ENCODE peak calls at places on chromosomes 1 and 21, in five cellular contexts. One of them, this sample, is unnamed.

GRCh38 chr21:25956993-25957714 is 213.4 kb downstream of the APP start:
- DNase-seq in epithelial cell of esophagus: peak; percentile 80
- DNase-seq in MM.1S: no peak
- DNase-seq in small intestine: no peak
- DNase-seq in T-helper 1 cell: no peak
- DNase-seq in this sample: no peak

GRCh38 chr1:82778612-82779011 is 977.9 kb downstream of the ADGRL2 start:
- DNase-seq in epithelial cell of esophagus: peak; percentile 43
- DNase-seq in MM.1S: no peak
- DNase-seq in small intestine: no peak
- DNase-seq in T-helper 1 cell: no peak
- DNase-seq in this sample: no peak

GRCh38 chr1:229756666-229757065 is 130.6 kb downstream of the URB2 start:
- DNase-seq in epithelial cell of esophagus: peak; percentile 58
- DNase-seq in MM.1S: peak; percentile 12
- DNase-seq in small intestine: no peak
- DNase-seq in T-helper 1 cell: no peak
- DNase-seq in this sample: no peak

GRCh38 chr1:162284206-162284955 is 92.3 kb downstream of the SPATA46 start:
- DNase-seq in epithelial cell of esophagus: no peak
- DNase-seq in MM.1S: peak; percentile 48
- DNase-seq in small intestine: peak; percentile 51
- DNase-seq in T-helper 1 cell: no peak
- DNase-seq in this sample: no peak

GRCh38 chr21:16460936-16461335 is 731.2 kb downstream of the USP25 start:
- DNase-seq in epithelial cell of esophagus: no peak
- DNase-seq in MM.1S: no peak
- DNase-seq in small intestine: no peak
- DNase-seq in T-helper 1 cell: no peak
- DNase-seq in this sample: no peak

GRCh38 chr1:202844935-202845334 is 34.2 kb downstream of the PCAT6 start:
- DNase-seq in epithelial cell of esophagus: no peak
- DNase-seq in MM.1S: no peak
- DNase-seq in small intestine: no peak
- DNase-seq in T-helper 1 cell: no peak
- DNase-seq in this sample: no peak

GRCh38 chr1:243346016-243346415 is 90.2 kb downstream of the SDCCAG8 start:
- DNase-seq in epithelial cell of esophagus: no peak
- DNase-seq in MM.1S: no peak
- DNase-seq in small intestine: no peak
- DNase-seq in T-helper 1 cell: no peak
- DNase-seq in this sample: no peak

GRCh38 chr1:183186820-183187219 is 756 bp downstream of the LAMC2 start:
- DNase-seq in epithelial cell of esophagus: no peak
- DNase-seq in MM.1S: no peak
- DNase-seq in small intestine: peak; percentile 59
- DNase-seq in T-helper 1 cell: no peak
- DNase-seq in this sample: no peak

GRCh38 chr21:44952116-44952928 is 12.5 kb downstream of the SLX9 start:
- DNase-seq in epithelial cell of esophagus: no peak
- DNase-seq in MM.1S: no peak
- DNase-seq in small intestine: no peak
- DNase-seq in T-helper 1 cell: no peak
- DNase-seq in this sample: no peak

GRCh38 chr1:54151013-54151412 is 1.8 kb downstream of the CDCP2 start:
- DNase-seq in epithelial cell of esophagus: no peak
- DNase-seq in MM.1S: no peak
- DNase-seq in small intestine: no peak
- DNase-seq in T-helper 1 cell: no peak
- DNase-seq in this sample: no peak

GRCh38 chr1:219155140-219155539 is 18.5 kb upstream of the LYPLAL1 start:
- DNase-seq in epithelial cell of esophagus: no peak
- DNase-seq in MM.1S: no peak
- DNase-seq in small intestine: no peak
- DNase-seq in T-helper 1 cell: no peak
- DNase-seq in this sample: no peak

GRCh38 chr1:56773341-56774066 is 45.7 kb downstream of the FYB2 start:
- DNase-seq in epithelial cell of esophagus: peak; percentile 28
- DNase-seq in MM.1S: no peak
- DNase-seq in small intestine: no peak
- DNase-seq in T-helper 1 cell: no peak
- DNase-seq in this sample: no peak

GRCh38 chr1:201808633-201808990 is 20.3 kb upstream of the IPO9 start:
- DNase-seq in epithelial cell of esophagus: no peak
- DNase-seq in MM.1S: no peak
- DNase-seq in small intestine: no peak
- DNase-seq in T-helper 1 cell: no peak
- DNase-seq in this sample: no peak

GRCh38 chr1:220952941-220953340 is 73.7 kb downstream of the HLX start:
- DNase-seq in epithelial cell of esophagus: no peak
- DNase-seq in MM.1S: no peak
- DNase-seq in small intestine: no peak
- DNase-seq in T-helper 1 cell: no peak
- DNase-seq in this sample: no peak

GRCh38 chr21:43574741-43575465 is 84.4 kb downstream of the HSF2BP start:
- DNase-seq in epithelial cell of esophagus: no peak
- DNase-seq in MM.1S: no peak
- DNase-seq in small intestine: no peak
- DNase-seq in T-helper 1 cell: no peak
- DNase-seq in this sample: no peak

GRCh38 chr1:200905411-200906052 is 10.8 kb downstream of the INAVA start:
- DNase-seq in epithelial cell of esophagus: peak; percentile 90
- DNase-seq in MM.1S: peak; percentile 20
- DNase-seq in small intestine: peak; percentile 71
- DNase-seq in T-helper 1 cell: no peak
- DNase-seq in this sample: no peak

GRCh38 chr1:164735315-164736052 is 176.5 kb downstream of the PBX1 start:
- DNase-seq in epithelial cell of esophagus: peak; percentile 67
- DNase-seq in MM.1S: no peak
- DNase-seq in small intestine: peak; percentile 57
- DNase-seq in T-helper 1 cell: no peak
- DNase-seq in this sample: no peak

GRCh38 chr1:40362699-40363098 is 10.8 kb upstream of the SMAP2 start:
- DNase-seq in epithelial cell of esophagus: peak; percentile 29
- DNase-seq in MM.1S: no peak
- DNase-seq in small intestine: no peak
- DNase-seq in T-helper 1 cell: no peak
- DNase-seq in this sample: no peak

GRCh38 chr1:91406773-91407389 is 2.2 kb upstream of the HFM1 start:
- DNase-seq in epithelial cell of esophagus: peak; percentile 25
- DNase-seq in MM.1S: no peak
- DNase-seq in small intestine: no peak
- DNase-seq in T-helper 1 cell: no peak
- DNase-seq in this sample: no peak

GRCh38 chr1:29487291-29487690 is 251.0 kb downstream of the PTPRU start:
- DNase-seq in epithelial cell of esophagus: no peak
- DNase-seq in MM.1S: no peak
- DNase-seq in small intestine: no peak
- DNase-seq in T-helper 1 cell: no peak
- DNase-seq in this sample: peak; percentile 23

GRCh38 chr1:163824006-163824405 is 502.3 kb downstream of the NUF2 start:
- DNase-seq in epithelial cell of esophagus: peak; percentile 93
- DNase-seq in MM.1S: no peak
- DNase-seq in small intestine: no peak
- DNase-seq in T-helper 1 cell: no peak
- DNase-seq in this sample: peak; percentile 59

This sample was measured in right atrium auricular region.